ENCODE peak calls at places on chromosomes 1 and 21, in four cellular contexts. W, L, R and N are unnamed samples.

GRCh38 chr1:22739648-22740385 is 29.2 kb downstream of the EPHB2 start:
- DNase-seq in W (no peak), L (peak), R (no peak), N (peak)

GRCh38 chr21:45822002-45822397 is 159.6 kb upstream of the COL6A1 start:
- DNase-seq in W (no peak), L (no peak), R (no peak), N (no peak)

GRCh38 chr1:180802849-180803248 is 109.8 kb upstream of the KIAA1614 start:
- DNase-seq in W (no peak), L (no peak), R (no peak), N (no peak)

GRCh38 chr1:212752256-212752933 is 39.2 kb downstream of the NSL1 start:
- DNase-seq in W (no peak), R (peak), L (no peak), N (no peak)

GRCh38 chr21:43323244-43324005 is 103.5 kb downstream of the SIK1 start:
- DNase-seq in R (no peak), W (no peak), L (no peak), N (no peak)

GRCh38 chr1:179229214-179230140 is at the start of gene ABL2:
- DNase-seq in W (peak), R (no peak), L (peak), N (peak)

GRCh38 chr1:67316180-67316902 is 8.7 kb downstream of the IL12RB2 start:
- DNase-seq in R (no peak), W (no peak), L (no peak), N (no peak)

GRCh38 chr1:6948416-6948815 is 163.2 kb downstream of the CAMTA1 start:
- DNase-seq in L (no peak), W (no peak), R (no peak), N (no peak)

GRCh38 chr1:20430355-20431290 is 55.4 kb downstream of the CAMK2N1 start:
- DNase-seq in L (peak), W (peak), R (no peak), N (peak)

GRCh38 chr1:214341918-214342317 is 61.0 kb downstream of the SMYD2 start:
- DNase-seq in W (no peak), L (no peak), R (no peak), N (no peak)

GRCh38 chr1:184118051-184118450 is 66.5 kb downstream of the TSEN15 start:
- DNase-seq in R (no peak), W (no peak), L (no peak), N (no peak)

GRCh38 chr1:168178227-168178637 is 530 bp upstream of the TIPRL start:
- DNase-seq in L (no peak), R (no peak), W (no peak), N (no peak)

GRCh38 chr1:83931658-83932253 is 67.2 kb downstream of the TTLL7 start:
- DNase-seq in R (no peak), L (peak), W (peak), N (peak)

GRCh38 chr1:113003751-113004690 is 48.0 kb upstream of the SLC16A1 start:
- DNase-seq in W (peak), L (no peak), R (no peak), N (no peak)

GRCh38 chr21:44686000-44686781 is 4.2 kb upstream of the KRTAP12-1 start:
- DNase-seq in R (no peak), W (no peak), L (no peak), N (no peak)

GRCh38 chr1:115184951-115185331 is 95.6 kb upstream of the TSPAN2 start:
- DNase-seq in W (no peak), R (no peak), L (no peak), N (no peak)

GRCh38 chr1:7962011-7962335 is 462 bp downstream of the PARK7 start:
- DNase-seq in W (no peak), L (no peak), R (no peak), N (no peak)

GRCh38 chr1:11042065-11042464 is 5.0 kb downstream of the MASP2 start:
- DNase-seq in L (no peak), R (no peak), W (no peak), N (no peak)

GRCh38 chr1:94258873-94259331 is 21.5 kb upstream of the ARHGAP29 start:
- DNase-seq in R (no peak), W (peak), L (no peak), N (peak)

GRCh38 chr1:185843297-185843869 is 109.2 kb downstream of the HMCN1 start:
- DNase-seq in W (no peak), L (no peak), R (no peak), N (no peak)

GRCh38 chr21:17613242-17613676 is 558 bp upstream of the BTG3 start:
- DNase-seq in L (no peak), W (no peak), R (no peak), N (peak)

GRCh38 chr1:15386128-15386824 is 23.4 kb upstream of the EFHD2 start:
- DNase-seq in L (no peak), W (no peak), R (no peak), N (no peak)

GRCh38 chr1:222861057-222861456 is 46.2 kb downstream of the DISP1 start:
- DNase-seq in R (no peak), W (no peak), L (no peak), N (no peak)

GRCh38 chr1:229336345-229336744 is 6.5 kb downstream of the CCSAP start:
- DNase-seq in R (no peak), L (no peak), W (no peak), N (no peak)

GRCh38 chr1:73452522-73452921 is 745.5 kb downstream of the LRRIQ3 start:
- DNase-seq in W (no peak), L (no peak), R (no peak), N (no peak)

GRCh38 chr1:215970406-215970805 is 403.3 kb downstream of the KCTD3 start:
- DNase-seq in W (no peak), R (no peak), L (no peak), N (no peak)

GRCh38 chr1:227782226-227782625 is 33.2 kb upstream of the PRSS38 start:
- DNase-seq in R (no peak), W (no peak), L (no peak), N (no peak)

GRCh38 chr21:33881689-33882440 is 33.7 kb downstream of the ATP5PO start:
- DNase-seq in W (no peak), L (no peak), R (no peak), N (no peak)

GRCh38 chr1:111690306-111690617 is 48.9 kb downstream of the INKA2 start:
- DNase-seq in W (no peak), R (no peak), L (no peak), N (no peak)

GRCh38 chr1:64900916-64901315 is 65.4 kb downstream of the JAK1 start:
- DNase-seq in R (no peak), W (no peak), L (no peak), N (no peak)

GRCh38 chr1:21503706-21504377 is 5.4 kb upstream of the ALPL start:
- DNase-seq in W (no peak), L (no peak), R (no peak), N (no peak)

GRCh38 chr21:16133248-16133647 is 403.5 kb downstream of the USP25 start:
- DNase-seq in R (no peak), L (no peak), W (no peak), N (no peak)

GRCh38 chr1:41683681-41684500 is 199.4 kb upstream of the EDN2 start:
- DNase-seq in L (peak), W (no peak), R (no peak), N (no peak)
- TF ChIP-seq MYC in L (no peak), W (no peak), R (no peak), N (no peak)

GRCh38 chr1:235737751-235738150 is 88.2 kb upstream of the GNG4 start:
- DNase-seq in R (no peak), W (no peak), L (no peak), N (no peak)
- TF ChIP-seq KDM1A in R (no peak), W (no peak), L (no peak), N (no peak)

DNA sequence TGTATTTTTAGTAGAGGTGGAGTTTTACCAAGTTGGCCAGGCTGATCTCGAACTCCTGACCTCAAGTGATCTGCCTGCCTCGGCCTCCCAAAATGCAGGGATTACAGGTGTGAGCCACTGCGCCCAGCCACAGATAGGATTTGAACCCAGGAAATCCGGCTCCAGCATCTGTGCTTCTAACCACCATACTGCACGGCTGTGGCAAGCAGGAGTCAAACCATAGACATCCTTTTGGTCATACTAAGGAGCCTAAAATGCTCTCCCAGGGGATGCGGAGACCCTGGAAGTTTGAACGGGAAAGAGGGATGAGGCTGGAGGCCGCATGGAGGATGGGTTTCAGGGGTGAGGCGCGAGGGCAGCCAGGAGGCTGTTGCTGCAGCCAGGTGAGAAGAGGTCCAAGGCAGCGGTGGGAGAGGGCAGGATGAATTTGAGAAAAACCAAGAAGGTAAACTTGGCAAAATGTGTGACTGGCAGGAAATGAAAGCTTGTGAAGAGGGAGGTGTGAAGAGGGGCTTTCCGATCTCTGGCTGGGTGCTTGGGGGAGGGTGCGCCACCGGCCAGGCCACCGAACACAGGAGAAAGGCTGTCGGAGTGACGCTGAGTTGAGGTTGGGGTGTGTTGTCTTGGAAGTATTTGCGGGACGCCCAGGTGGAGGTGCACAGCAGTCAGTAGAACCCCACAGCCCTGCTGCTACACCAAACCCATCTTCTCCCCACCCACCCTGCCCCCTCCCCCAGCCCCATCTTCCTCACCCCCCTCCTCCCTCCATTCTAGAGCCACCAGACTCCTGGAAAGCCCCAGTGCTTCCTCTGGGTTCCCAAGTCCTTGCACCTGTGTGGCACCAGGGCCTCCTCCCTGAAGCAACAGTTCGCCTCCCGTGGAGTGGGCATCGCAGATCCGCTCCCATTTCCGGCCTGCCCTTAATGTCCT is 23.9 kb upstream of the CDK18 start:
- DNase-seq in L (no peak), W (no peak), R (peak), N (no peak)
- TF ChIP-seq MYC in L (no peak), W (no peak), R (no peak), N (no peak)

GRCh38 chr1:160125761-160126160 is 10.2 kb downstream of the ATP1A2 start:
- DNase-seq in L (no peak), W (no peak), R (no peak), N (no peak)
- TF ChIP-seq KDM1A in L (no peak), W (no peak), R (no peak), N (no peak)

GRCh38 chr1:103341377-103341880 is 184.1 kb upstream of the RNPC3 start:
- DNase-seq in W (no peak), L (no peak), R (no peak), N (no peak)
- TF ChIP-seq MYC in W (no peak), L (no peak), R (no peak), N (no peak)

GRCh38 chr1:172966844-172967540 is 83.7 kb downstream of the TNFSF18 start:
- DNase-seq in R (no peak), W (no peak), L (no peak), N (no peak)
- TF ChIP-seq KDM1A in R (no peak), W (no peak), L (no peak), N (no peak)

GRCh38 chr1:29635501-29636263 is 399.4 kb downstream of the PTPRU start:
- DNase-seq in W (no peak), R (no peak), L (no peak), N (no peak)
- TF ChIP-seq MYC in W (no peak), R (no peak), L (no peak), N (no peak)

DNA sequence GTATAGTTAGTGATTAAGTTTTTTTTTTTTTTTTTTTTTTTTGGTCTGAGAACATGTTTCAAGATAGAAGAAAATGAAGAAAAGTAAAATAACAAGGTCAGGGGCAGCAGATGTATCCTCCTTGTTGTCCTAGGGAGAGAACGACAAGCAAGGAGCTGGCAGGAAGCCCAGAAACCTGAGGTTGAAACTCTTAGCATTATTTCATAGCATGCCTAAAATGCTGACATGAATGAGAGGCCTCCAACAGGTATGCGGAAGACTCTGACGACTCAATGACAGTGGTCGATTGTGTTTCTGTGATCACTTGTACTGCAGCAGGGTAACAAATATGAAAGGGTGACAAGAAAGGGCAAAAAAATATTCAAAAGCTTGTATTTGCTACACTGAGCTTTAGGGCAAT is 415.9 kb downstream of the PLA2G4A start:
- DNase-seq in W (no peak), L (no peak), R (no peak), N (no peak)
- TF ChIP-seq KDM1A in W (no peak), L (no peak), R (no peak), N (no peak)

GRCh38 chr1:150532860-150533259 is 16.3 kb upstream of the ADAMTSL4 start:
- DNase-seq in L (no peak), R (no peak), W (no peak), N (no peak)
- TF ChIP-seq MYC in L (no peak), R (no peak), W (no peak), N (no peak)